ENCODE peak calls at places on chromosomes 16 and 17, in seven cellular contexts. W, T, G, Y, M, E and A are unnamed samples.

GRCh38 chr17:45248132-45248936 is 13.6 kb downstream of the SPATA32 start:
- DNase-seq in Y (peak), W (peak), T (no peak), M (peak), E (no peak), G (no peak), A (peak)

GRCh38 chr16:8568231-8568617 is 22.1 kb downstream of the TMEM114 start:
- DNase-seq in E (no peak), G (no peak), Y (no peak), M (no peak), W (no peak), T (no peak), A (no peak)

GRCh38 chr17:56902350-56902749 is 11.5 kb downstream of the TRIM25 start:
- DNase-seq in G (no peak), E (peak), Y (no peak), M (no peak), W (no peak), T (no peak), A (peak)

GRCh38 chr16:578232-578869 is 8.6 kb downstream of the PIGQ start:
- DNase-seq in T (no peak), G (no peak), Y (no peak), W (no peak), M (no peak), E (no peak), A (no peak)

GRCh38 chr17:62720126-62720850 is 87.8 kb downstream of the MARCHF10 start:
- DNase-seq in W (peak), E (peak), M (no peak), T (no peak), G (no peak), Y (peak), A (peak)

GRCh38 chr16:47939690-47940089 is 216.1 kb downstream of the ABCC12 start:
- DNase-seq in Y (no peak), W (no peak), M (no peak), G (no peak), E (no peak), T (no peak), A (no peak)

GRCh38 chr16:12362482-12363458 is 386.2 kb downstream of the SNX29 start:
- DNase-seq in E (peak), T (no peak), W (no peak), Y (no peak), G (no peak), M (no peak), A (no peak)

GRCh38 chr16:76226011-76226410 is 51.2 kb upstream of the CNTNAP4 start:
- DNase-seq in G (no peak), Y (no peak), W (no peak), T (no peak), E (no peak), M (no peak), A (no peak)

GRCh38 chr17:77371117-77371887 is 230.5 kb downstream of the SEC14L1 start:
- DNase-seq in W (no peak), Y (no peak), E (no peak), M (no peak), G (no peak), T (no peak), A (no peak)

GRCh38 chr16:23145186-23145585 is 4.1 kb downstream of the USP31 start:
- DNase-seq in E (no peak), W (no peak), G (no peak), Y (no peak), T (no peak), M (no peak), A (no peak)

GRCh38 chr16:73145166-73145565 is 97.2 kb upstream of the ZFHX3 start:
- DNase-seq in W (no peak), E (no peak), M (peak), T (no peak), G (no peak), Y (no peak), A (no peak)

GRCh38 chr17:57713140-57713539 is 32.0 kb downstream of the CCDC182 start:
- DNase-seq in W (no peak), T (no peak), E (no peak), G (no peak), Y (no peak), M (no peak), A (no peak)

GRCh38 chr16:70660672-70661350 is 14.5 kb downstream of the IL34 start:
- DNase-seq in T (no peak), M (no peak), Y (no peak), W (no peak), E (no peak), G (peak), A (no peak)

GRCh38 chr16:69311533-69312388 is 611 bp downstream of the VPS4A start:
- DNase-seq in G (peak), W (no peak), E (no peak), Y (peak), T (no peak), M (peak), A (peak)

GRCh38 chr17:10614536-10615155 is 42.5 kb downstream of the MYH3 start:
- DNase-seq in T (peak), E (peak), W (peak), Y (peak), G (peak), M (peak), A (peak)

DNA sequence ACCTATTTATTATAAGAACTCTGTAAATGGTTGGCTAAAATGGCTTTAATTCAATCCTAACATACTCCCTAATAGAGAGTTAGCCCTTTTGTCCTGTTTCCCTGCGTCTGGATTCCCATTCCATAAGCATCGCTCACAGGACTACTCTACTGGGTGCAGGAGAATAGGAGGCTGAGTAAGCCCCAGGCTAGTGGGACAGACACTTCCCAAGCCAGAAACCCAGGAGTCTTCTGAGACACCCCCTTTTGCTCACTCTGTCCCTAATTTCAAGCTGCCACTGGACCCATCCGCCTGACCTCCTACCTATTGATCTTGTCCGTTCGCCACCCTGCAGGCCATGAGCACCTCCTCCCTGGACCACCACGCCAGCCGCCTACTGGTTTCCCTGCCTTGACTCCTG is 16.7 kb upstream of the TOB1 start:
- DNase-seq in W (no peak), G (no peak), Y (no peak), E (no peak), M (no peak), T (peak), A (peak)
- TF ChIP-seq MAX in W (no peak), G (no peak), Y (no peak), E (no peak), M (no peak), T (no peak), A (no peak)

GRCh38 chr16:64147941-64148340 is 973.9 kb downstream of the CDH11 start:
- DNase-seq in W (no peak), M (no peak), G (no peak), Y (no peak), E (no peak), T (no peak), A (no peak)

GRCh38 chr16:64138621-64139020 is 983.2 kb downstream of the CDH11 start:
- DNase-seq in G (no peak), E (no peak), Y (no peak), M (no peak), W (no peak), T (no peak), A (no peak)

GRCh38 chr16:64150193-64150592 is 971.7 kb downstream of the CDH11 start:
- DNase-seq in M (no peak), G (no peak), E (peak), W (no peak), T (no peak), Y (no peak), A (no peak)

DNA sequence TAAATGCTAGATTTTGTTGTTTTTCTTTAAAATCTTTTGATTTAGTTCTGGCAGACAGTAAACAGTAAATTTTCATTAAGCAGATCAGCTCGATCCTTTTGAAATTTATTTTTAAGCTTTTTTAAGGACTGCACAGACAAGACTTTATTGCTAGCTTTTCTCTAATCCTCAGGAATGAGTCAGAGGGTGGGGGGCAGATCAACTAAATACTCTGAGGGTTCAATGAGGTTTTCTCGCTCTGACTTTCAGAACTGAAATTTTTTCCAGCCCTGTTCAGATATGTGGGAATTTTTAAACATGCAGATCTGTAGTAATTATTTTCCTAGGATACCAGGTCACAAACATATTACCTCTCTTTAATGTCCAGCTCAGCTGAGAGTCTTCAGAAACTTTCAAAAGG is 977.3 kb downstream of the CDH11 start:
- DNase-seq in E (no peak), M (no peak), Y (no peak), G (no peak), W (no peak), T (no peak), A (no peak)
- TF ChIP-seq MAX in E (no peak), M (no peak), Y (no peak), G (no peak), W (no peak), T (no peak), A (no peak)

GRCh38 chr16:52558448-52558847 is 11.5 kb upstream of the TOX3 start:
- DNase-seq in Y (no peak), E (no peak), G (no peak), M (no peak), W (no peak), T (no peak), A (no peak)

GRCh38 chr16:52557236-52557635 is 10.3 kb upstream of the TOX3 start:
- DNase-seq in W (no peak), G (no peak), Y (no peak), T (no peak), M (no peak), E (no peak), A (no peak)

GRCh38 chr16:52562770-52563169 is 15.8 kb upstream of the TOX3 start:
- DNase-seq in G (no peak), Y (no peak), M (no peak), E (no peak), W (no peak), T (no peak), A (no peak)

GRCh38 chr16:52563767-52564611 is 17.0 kb upstream of the TOX3 start:
- DNase-seq in Y (no peak), M (no peak), G (no peak), W (no peak), E (no peak), T (no peak), A (no peak)

GRCh38 chr16:52561910-52562741 is 15.2 kb upstream of the TOX3 start:
- DNase-seq in W (no peak), T (no peak), E (no peak), M (no peak), G (no peak), Y (no peak), A (peak)
- TF ChIP-seq MAX in W (no peak), T (no peak), E (no peak), M (no peak), G (no peak), Y (no peak), A (no peak)

GRCh38 chr17:41052594-41052993 is 2.4 kb downstream of the KRTAP2-2 start:
- DNase-seq in T (no peak), E (no peak), G (no peak), W (no peak), Y (no peak), M (no peak), A (no peak)

GRCh38 chr17:41048441-41048840 is 1.3 kb upstream of the KRTAP2-1 start:
- DNase-seq in M (no peak), W (no peak), Y (no peak), G (no peak), T (no peak), E (no peak), A (no peak)

GRCh38 chr17:41054025-41054424 is 1.0 kb downstream of the KRTAP2-2 start:
- DNase-seq in M (no peak), Y (no peak), G (no peak), T (no peak), W (no peak), E (no peak), A (no peak)

DNA sequence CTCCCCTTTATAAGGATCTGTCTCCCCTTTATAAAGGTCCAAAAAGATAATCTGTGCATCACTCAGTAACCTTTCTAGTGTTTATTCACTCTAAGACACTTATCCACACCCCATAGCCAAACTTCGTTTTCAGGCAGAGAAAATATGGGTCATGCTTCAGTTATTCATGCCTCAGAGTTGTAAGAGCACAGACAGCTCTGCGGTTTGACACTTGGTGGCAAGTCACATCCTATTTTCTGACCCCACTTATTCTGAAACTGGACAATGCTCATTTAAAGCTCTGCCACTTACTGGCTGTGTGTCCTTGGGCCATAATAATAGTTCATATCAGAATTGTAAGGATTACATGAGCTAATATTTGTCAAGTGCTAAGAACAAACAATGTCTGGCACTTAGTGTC is 2.0 kb upstream of the KRTAP2-1 start:
- DNase-seq in Y (no peak), T (no peak), W (no peak), E (no peak), G (no peak), M (no peak), A (no peak)
- TF ChIP-seq MAX in Y (no peak), T (no peak), W (no peak), E (no peak), G (no peak), M (no peak), A (no peak)

DNA sequence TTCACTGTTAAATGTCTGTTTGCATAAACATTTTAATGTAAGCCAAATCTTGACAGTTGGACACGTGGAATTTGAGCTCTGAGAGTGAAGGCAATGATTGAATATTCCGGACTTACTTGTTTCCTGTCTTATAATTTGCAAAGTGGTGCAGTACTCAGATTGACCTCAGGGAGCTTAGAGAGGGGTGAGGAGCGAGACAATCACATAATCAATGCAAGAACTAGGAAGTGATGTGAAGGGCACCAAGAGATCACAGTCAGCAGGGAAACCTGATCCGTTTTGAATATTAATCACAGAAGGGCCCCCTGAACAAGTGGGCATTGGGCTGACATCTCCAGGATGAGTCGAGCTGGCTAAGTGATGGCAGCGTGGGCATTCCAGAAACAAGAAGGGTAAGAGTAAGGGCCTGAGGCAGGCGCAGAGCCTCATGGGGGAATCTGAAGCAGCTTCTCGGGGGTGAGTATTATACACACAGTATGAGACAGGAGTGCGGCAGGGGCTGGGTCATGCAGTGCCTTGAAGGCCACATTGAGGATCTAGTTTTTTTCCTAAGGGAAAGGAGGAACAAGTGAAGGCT is 26.1 kb downstream of the TEX2 start:
- DNase-seq in W (peak), G (no peak), Y (peak), M (no peak), T (peak), E (peak), A (peak)
- TF ChIP-seq MAX in W (no peak), G (no peak), Y (no peak), M (no peak), T (no peak), E (no peak), A (no peak)

GRCh38 chr17:17779015-17779611 is 57.7 kb downstream of the SREBF1 start:
- DNase-seq in Y (no peak), G (peak), T (no peak), W (no peak), M (no peak), E (no peak), A (no peak)

GRCh38 chr17:17783121-17783824 is 53.5 kb downstream of the SREBF1 start:
- DNase-seq in T (no peak), Y (peak), M (peak), E (peak), G (peak), W (peak), A (no peak)

GRCh38 chr17:17782425-17783120 is 54.2 kb downstream of the SREBF1 start:
- DNase-seq in G (peak), T (no peak), Y (peak), W (peak), M (peak), E (no peak), A (no peak)

GRCh38 chr17:17781591-17782424 is 55.0 kb downstream of the SREBF1 start:
- DNase-seq in T (no peak), G (peak), E (peak), M (peak), W (no peak), Y (peak), A (peak)

GRCh38 chr17:17780941-17781590 is 55.7 kb downstream of the SREBF1 start:
- DNase-seq in G (peak), T (no peak), Y (peak), W (no peak), E (peak), M (peak), A (no peak)
- TF ChIP-seq MAX in G (no peak), T (no peak), Y (no peak), W (no peak), E (no peak), M (no peak), A (no peak)